ENCODE peak calls at places on chromosomes 3 and 15, in five cellular contexts. L is transverse colon; U is body of pancreas; A is CD4-positive, alpha-beta T cell; M is K562. T is an unnamed sample.

GRCh38 chr3:10772230-10773161 is 43.5 kb upstream of the SLC6A11 start:
- DNase-seq in L (no peak), U (no peak), A (no peak), M (peak; percentile 22), T (no peak)

GRCh38 chr3:170585937-170586310 is at the start of gene SLC7A14:
- DNase-seq in L (no peak), U (peak; percentile 10), A (no peak), M (no peak), T (no peak)

GRCh38 chr3:194397757-194398312 is 1.2 kb downstream of the GP5 start:
- DNase-seq in L (no peak), U (no peak), A (peak; percentile 12), M (no peak), T (no peak)

GRCh38 chr15:32643907-32644445 is 2.5 kb downstream of the SCG5 start:
- DNase-seq in L (no peak), U (no peak), A (no peak), M (no peak), T (peak; percentile 18)

GRCh38 chr3:36813320-36813719 is 49.0 kb upstream of the DCLK3 start:
- DNase-seq in L (no peak), U (no peak), A (no peak), M (no peak), T (no peak)

GRCh38 chr3:195057716-195058115 is 213.2 kb downstream of the XXYLT1 start:
- DNase-seq in L (no peak), U (no peak), A (no peak), M (no peak), T (no peak)

GRCh38 chr15:70274255-70274654 is 176.5 kb upstream of the TLE3 start:
- DNase-seq in L (no peak), U (no peak), A (no peak), M (no peak), T (no peak)

GRCh38 chr3:171685116-171685895 is 125.0 kb downstream of the PLD1 start:
- DNase-seq in L (no peak), U (no peak), A (no peak), M (no peak), T (no peak)

GRCh38 chr3:126816956-126817777 is 113.1 kb downstream of the CHCHD6 start:
- DNase-seq in L (no peak), U (no peak), A (no peak), M (no peak), T (no peak)

GRCh38 chr3:11131371-11131770 is 22.9 kb upstream of the HRH1 start:
- DNase-seq in L (no peak), U (no peak), A (no peak), M (no peak), T (no peak)

GRCh38 chr15:99729920-99730319 is 3.3 kb downstream of the LYSMD4 start:
- DNase-seq in L (no peak), U (no peak), A (no peak), M (no peak), T (peak; percentile 53)

GRCh38 chr3:66418432-66419052 is 82.3 kb downstream of the LRIG1 start:
- DNase-seq in L (peak; percentile 48), U (peak; percentile 82), A (no peak), M (no peak), T (no peak)
- H3K27ac ChIP-seq in L (peak overlapping the region; percentile 62), U (no peak overlapping the region), A (no peak overlapping the region), M (no peak overlapping the region), T (no peak overlapping the region)

GRCh38 chr15:41558400-41559238 is at the start of gene TYRO3:
- DNase-seq in L (peak; percentile 66), U (peak; percentile 63), A (peak; percentile 62), M (peak; percentile 94), T (peak; percentile 69)
- H3K27ac ChIP-seq in L (peak within 1 kb of the TSS; percentile 33), U (no peak within 1 kb of the TSS), A (no peak within 1 kb of the TSS), M (peak within 1 kb of the TSS; percentile 79), T (peak within 1 kb of the TSS; percentile 64)

GRCh38 chr3:42173307-42173706 is 82.2 kb downstream of the TRAK1 start:
- DNase-seq in L (no peak), U (no peak), A (no peak), M (no peak), T (no peak)

GRCh38 chr3:42176635-42177034 is 85.5 kb downstream of the TRAK1 start:
- DNase-seq in L (no peak), U (no peak), A (no peak), M (no peak), T (peak; percentile 17)

GRCh38 chr3:42177068-42177800 is 86.1 kb downstream of the TRAK1 start:
- DNase-seq in L (no peak), U (no peak), A (no peak), M (no peak), T (no peak)

GRCh38 chr3:42175841-42176240 is 84.7 kb downstream of the TRAK1 start:
- DNase-seq in L (no peak), U (no peak), A (no peak), M (no peak), T (no peak)

GRCh38 chr3:42174679-42175660 is 83.8 kb downstream of the TRAK1 start:
- DNase-seq in L (no peak), U (no peak), A (no peak), M (no peak), T (no peak)
- H3K27ac ChIP-seq in L (no peak overlapping the region), U (no peak overlapping the region), A (no peak overlapping the region), M (no peak overlapping the region), T (no peak overlapping the region)

GRCh38 chr3:149534082-149534481 is 59.6 kb downstream of the TM4SF4 start:
- DNase-seq in L (no peak), U (no peak), A (no peak), M (no peak), T (no peak)
- H3K27ac ChIP-seq in L (peak overlapping the region; percentile 65), U (no peak overlapping the region), A (no peak overlapping the region), M (no peak overlapping the region), T (no peak overlapping the region)

DNA sequence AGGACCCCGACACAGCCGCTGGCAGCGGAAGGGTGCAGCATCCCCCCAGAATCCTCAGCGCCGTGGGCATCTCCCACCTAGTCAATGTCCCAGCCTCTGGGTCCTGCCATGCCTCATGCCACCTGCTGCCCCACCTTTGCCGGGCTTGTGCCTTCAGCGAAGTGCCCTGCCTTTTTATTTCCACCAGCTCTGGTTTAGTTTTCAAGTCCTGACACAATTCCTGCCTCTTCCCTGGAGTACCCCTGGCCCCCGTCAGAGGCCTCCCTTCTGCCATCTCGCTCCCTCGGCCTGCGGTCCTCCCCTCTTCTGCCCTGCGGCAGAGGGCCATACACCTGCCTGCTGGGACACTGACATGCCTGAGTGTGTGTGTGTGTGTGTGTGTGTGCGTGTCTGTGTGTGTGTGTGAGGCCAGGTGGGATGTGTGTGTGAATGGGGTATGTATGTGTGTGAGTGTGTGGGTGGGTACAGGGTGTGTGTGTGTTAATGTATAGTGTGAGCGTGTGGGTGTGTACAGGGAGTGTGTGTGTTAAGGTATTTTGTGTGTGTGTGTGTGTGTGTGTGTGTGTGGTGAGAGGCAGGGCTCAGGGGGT is 129.9 kb downstream of the SMAD6 start:
- DNase-seq in L (no peak), U (no peak), A (no peak), M (no peak), T (no peak)
- H3K27ac ChIP-seq in L (no peak overlapping the region), U (no peak overlapping the region), A (no peak overlapping the region), M (no peak overlapping the region), T (no peak overlapping the region)

GRCh38 chr3:156657862-156658731 is 16.3 kb upstream of the TIPARP start:
- DNase-seq in L (peak; percentile 36), U (no peak), A (no peak), M (no peak), T (no peak)

GRCh38 chr3:156659260-156659659 is 15.1 kb upstream of the TIPARP start:
- DNase-seq in L (no peak), U (no peak), A (no peak), M (no peak), T (no peak)

GRCh38 chr3:156655819-156656566 is 18.4 kb upstream of the TIPARP start:
- DNase-seq in L (no peak), U (no peak), A (no peak), M (no peak), T (no peak)

GRCh38 chr3:156658732-156659090 is 15.7 kb upstream of the TIPARP start:
- DNase-seq in L (no peak), U (no peak), A (no peak), M (no peak), T (no peak)

DNA sequence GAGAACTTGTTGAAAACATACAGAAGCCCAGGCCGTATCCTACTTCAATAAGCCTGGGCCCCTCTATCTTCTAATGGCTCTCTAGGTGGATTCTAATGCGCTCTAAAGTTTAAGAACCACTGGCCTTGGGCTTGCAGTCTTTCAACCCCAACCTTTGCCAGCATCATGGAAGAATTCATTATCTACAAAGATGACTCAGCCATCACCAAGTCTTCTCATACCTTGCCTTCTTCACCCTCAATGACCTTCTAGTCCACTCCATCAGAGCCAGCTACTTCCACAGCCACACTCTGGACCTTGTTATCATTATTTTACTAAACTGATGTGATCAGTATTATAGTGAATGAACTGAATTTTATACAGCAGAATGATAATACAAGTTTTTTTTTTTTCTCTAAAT is 16.9 kb upstream of the TIPARP start:
- DNase-seq in L (no peak), U (no peak), A (no peak), M (no peak), T (no peak)
- H3K27ac ChIP-seq in L (no peak overlapping the region), U (no peak overlapping the region), A (no peak overlapping the region), M (no peak overlapping the region), T (no peak overlapping the region)

GRCh38 chr3:123152656-123153055 is 49.1 kb upstream of the SEC22A start:
- DNase-seq in L (no peak), U (no peak), A (no peak), M (no peak), T (peak; percentile 20)

GRCh38 chr3:123153124-123153523 is 48.6 kb upstream of the SEC22A start:
- DNase-seq in L (no peak), U (no peak), A (no peak), M (no peak), T (peak; percentile 20)

GRCh38 chr3:123153821-123154323 is 47.9 kb upstream of the SEC22A start:
- DNase-seq in L (no peak), U (no peak), A (no peak), M (no peak), T (no peak)

GRCh38 chr3:123155471-123156011 is 46.2 kb upstream of the SEC22A start:
- DNase-seq in L (no peak), U (no peak), A (no peak), M (no peak), T (no peak)

GRCh38 chr3:123154346-123154985 is 47.3 kb upstream of the SEC22A start:
- DNase-seq in L (no peak), U (no peak), A (no peak), M (no peak), T (no peak)
- H3K27ac ChIP-seq in L (no peak overlapping the region), U (peak overlapping the region; percentile 32), A (no peak overlapping the region), M (no peak overlapping the region), T (peak overlapping the region; percentile 45)

GRCh38 chr3:184525337-184526157 is 36.0 kb upstream of the EPHB3 start:
- DNase-seq in L (no peak), U (peak; percentile 23), A (no peak), M (no peak), T (no peak)
- H3K27ac ChIP-seq in L (peak overlapping the region; percentile 13), U (no peak overlapping the region), A (peak overlapping the region; percentile 35), M (no peak overlapping the region), T (no peak overlapping the region)

GRCh38 chr3:47423548-47424145 is 42.8 kb downstream of the PTPN23 start:
- DNase-seq in L (no peak), U (no peak), A (no peak), M (no peak), T (no peak)
- H3K27ac ChIP-seq in L (no peak overlapping the region), U (no peak overlapping the region), A (no peak overlapping the region), M (no peak overlapping the region), T (no peak overlapping the region)